ENCODE peak calls at places on chromosomes 4 and X, in seven cellular contexts. C, W, O, B, A, U and N are unnamed samples.

GRCh38 chr4:169334335-169334734 is 63.6 kb upstream of the SH3RF1 start:
- DNase-seq in A (no peak), O (no peak), W (no peak), C (no peak), U (no peak), B (no peak), N (no peak)

GRCh38 chrX:37697169-37697760 is 11.7 kb downstream of the XK start:
- DNase-seq in B (no peak), O (no peak), W (no peak), C (no peak), U (no peak), A (no peak), N (no peak)

GRCh38 chr4:8732092-8732491 is 139.5 kb downstream of the CPZ start:
- DNase-seq in A (no peak), B (no peak), U (no peak), C (no peak), W (no peak), O (no peak), N (no peak)

GRCh38 chr4:184762100-184762499 is 28.2 kb upstream of the CENPU start:
- DNase-seq in B (no peak), C (no peak), A (no peak), U (no peak), W (peak), O (no peak), N (no peak)

GRCh38 chr4:180041576-180041975 is 2201.6 kb upstream of the TENM3 start:
- DNase-seq in O (no peak), A (no peak), W (no peak), U (no peak), B (peak), C (no peak), N (no peak)

GRCh38 chr4:141002323-141002805 is 130.9 kb downstream of the RNF150 start:
- DNase-seq in A (no peak), O (no peak), C (no peak), W (no peak), U (no peak), B (no peak), N (no peak)

GRCh38 chr4:142091085-142091513 is 454.7 kb downstream of the IL15 start:
- DNase-seq in B (no peak), U (no peak), A (no peak), C (no peak), W (no peak), O (no peak), N (no peak)

GRCh38 chr4:76902233-76902890 is 4.4 kb upstream of the SOWAHB start:
- DNase-seq in U (no peak), A (no peak), W (no peak), B (peak), O (no peak), C (no peak), N (peak)

GRCh38 chrX:50903387-50904027 is 7.0 kb upstream of the BMP15 start:
- DNase-seq in O (peak), A (peak), C (peak), B (peak), U (peak), W (no peak), N (no peak)

GRCh38 chr4:25913056-25913850 is 767 bp upstream of the SMIM20 start:
- DNase-seq in U (no peak), A (no peak), W (no peak), B (no peak), O (peak), C (no peak), N (no peak)

GRCh38 chrX:22748093-22748999 is 251.4 kb upstream of the DDX53 start:
- DNase-seq in O (peak), W (no peak), U (peak), C (peak), A (peak), B (peak), N (peak)

GRCh38 chr4:2793920-2794706 is 1.2 kb downstream of the SH3BP2 start:
- DNase-seq in A (no peak), C (no peak), B (peak), W (no peak), U (peak), O (peak), N (peak)

GRCh38 chr4:173171098-173171497 is 2.5 kb downstream of the GALNT7 start:
- DNase-seq in U (peak), A (no peak), W (no peak), B (peak), C (no peak), O (peak), N (peak)

GRCh38 chrX:108000751-108001150 is 18.6 kb upstream of the TEX13B start:
- DNase-seq in U (no peak), B (no peak), A (no peak), O (no peak), C (no peak), W (no peak), N (peak)

GRCh38 chr4:84597450-84597849 is 14.5 kb downstream of the CDS1 start:
- DNase-seq in A (peak), C (no peak), B (no peak), U (peak), W (no peak), O (no peak), N (no peak)

GRCh38 chrX:386239-386767 is 404 bp downstream of the PPP2R3B start:
- DNase-seq in W (no peak), C (no peak), O (no peak), A (no peak), B (no peak), U (peak), N (no peak)

GRCh38 chrX:46179748-46180147 is 365.5 kb downstream of the ZNF674 start:
- DNase-seq in A (peak), C (no peak), W (no peak), U (no peak), O (no peak), B (no peak), N (no peak)

GRCh38 chr4:42359686-42360085 is 37.6 kb upstream of the SHISA3 start:
- DNase-seq in A (no peak), U (no peak), B (no peak), C (no peak), W (no peak), O (no peak), N (no peak)

GRCh38 chr4:102642571-102643298 is 118.0 kb downstream of the MANBA start:
- DNase-seq in B (no peak), U (no peak), W (no peak), O (no peak), A (no peak), C (no peak), N (no peak)

GRCh38 chrX:63350551-63350950 is 581 bp downstream of the SPIN4 start:
- DNase-seq in O (peak), W (peak), U (peak), A (no peak), B (peak), C (no peak), N (peak)
- TF ChIP-seq JUND in O (no peak), W (no peak), U (no peak), A (no peak), B (no peak), C (no peak), N (no peak)

GRCh38 chr4:71187399-71188196 is 151.2 kb upstream of the SLC4A4 start:
- DNase-seq in A (no peak), O (no peak), W (no peak), B (no peak), C (peak), U (no peak), N (no peak)
- TF ChIP-seq JUND in A (no peak), O (no peak), W (no peak), B (no peak), C (no peak), U (no peak), N (no peak)

GRCh38 chrX:135421932-135422809 is at the start of gene SMIM10L2A:
- DNase-seq in O (peak), U (no peak), C (peak), A (no peak), W (no peak), B (no peak), N (no peak)
- TF ChIP-seq JUND in O (no peak), U (no peak), C (no peak), A (no peak), W (no peak), B (no peak), N (no peak)

DNA sequence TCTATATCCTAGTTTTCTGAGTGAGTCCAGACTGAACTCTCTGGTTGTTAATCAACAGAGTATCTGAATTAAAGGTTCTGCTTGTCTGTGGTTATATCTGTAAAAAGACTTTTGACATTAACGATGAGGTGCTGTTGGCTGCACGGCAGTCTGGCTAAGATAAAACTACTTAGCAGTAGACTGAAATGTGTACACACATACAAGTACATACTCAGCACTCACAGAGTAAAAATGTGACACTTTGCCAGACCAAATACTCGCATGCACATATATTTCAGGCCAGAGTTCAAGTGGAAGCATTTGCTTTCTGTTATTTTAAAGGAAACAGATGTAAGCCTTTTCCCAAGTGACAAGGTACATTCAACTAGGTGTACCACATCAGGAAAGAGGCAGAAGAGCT is 80.5 kb downstream of the PRDM5 start:
- DNase-seq in O (peak), U (no peak), C (no peak), B (no peak), A (no peak), W (no peak), N (no peak)
- TF ChIP-seq JUND in O (no peak), U (no peak), C (no peak), B (no peak), A (no peak), W (no peak), N (no peak)

GRCh38 chr4:60726779-60727178 is 473.3 kb upstream of the ADGRL3 start:
- DNase-seq in U (no peak), B (no peak), C (no peak), W (no peak), A (no peak), O (peak), N (peak)

GRCh38 chr4:60729194-60729593 is 470.9 kb upstream of the ADGRL3 start:
- DNase-seq in C (no peak), U (no peak), W (no peak), O (no peak), A (no peak), B (no peak), N (no peak)

GRCh38 chr4:60723796-60724195 is 476.3 kb upstream of the ADGRL3 start:
- DNase-seq in O (no peak), U (no peak), W (no peak), A (no peak), B (no peak), C (no peak), N (no peak)

GRCh38 chr4:60721680-60722079 is 478.4 kb upstream of the ADGRL3 start:
- DNase-seq in O (no peak), W (no peak), C (no peak), U (no peak), B (no peak), A (no peak), N (no peak)

GRCh38 chr4:60724623-60725022 is 475.5 kb upstream of the ADGRL3 start:
- DNase-seq in B (no peak), C (no peak), O (no peak), W (no peak), A (no peak), U (no peak), N (no peak)
- TF ChIP-seq JUND in B (no peak), C (no peak), O (peak), W (no peak), A (no peak), U (no peak), N (no peak)

GRCh38 chr4:57220734-57221133 is 110.5 kb upstream of the IGFBP7 start:
- DNase-seq in B (no peak), W (no peak), A (no peak), C (no peak), U (no peak), O (no peak), N (no peak)

GRCh38 chr4:57211131-57211530 is 100.9 kb upstream of the IGFBP7 start:
- DNase-seq in O (no peak), B (peak), A (no peak), U (peak), W (no peak), C (no peak), N (no peak)

GRCh38 chr4:57219389-57219890 is 109.3 kb upstream of the IGFBP7 start:
- DNase-seq in U (no peak), A (no peak), W (no peak), C (no peak), B (no peak), O (no peak), N (no peak)

GRCh38 chr4:57220172-57220571 is 110.0 kb upstream of the IGFBP7 start:
- DNase-seq in U (no peak), A (no peak), B (no peak), O (no peak), W (no peak), C (no peak), N (no peak)

GRCh38 chr4:57214654-57215411 is 104.6 kb upstream of the IGFBP7 start:
- DNase-seq in A (no peak), C (no peak), U (no peak), W (no peak), B (no peak), O (no peak), N (no peak)
- TF ChIP-seq JUND in A (no peak), C (no peak), U (no peak), W (no peak), B (no peak), O (no peak), N (no peak)

GRCh38 chrX:134004038-134004437 is 18.6 kb upstream of the GPC3 start:
- DNase-seq in W (no peak), B (no peak), A (no peak), U (no peak), C (no peak), O (no peak), N (no peak)

GRCh38 chrX:134010690-134011089 is 25.3 kb upstream of the GPC3 start:
- DNase-seq in W (no peak), O (no peak), C (no peak), U (no peak), B (no peak), A (no peak), N (no peak)

GRCh38 chrX:134002921-134003615 is 17.7 kb upstream of the GPC3 start:
- DNase-seq in O (no peak), W (no peak), U (no peak), C (no peak), B (no peak), A (no peak), N (no peak)

DNA sequence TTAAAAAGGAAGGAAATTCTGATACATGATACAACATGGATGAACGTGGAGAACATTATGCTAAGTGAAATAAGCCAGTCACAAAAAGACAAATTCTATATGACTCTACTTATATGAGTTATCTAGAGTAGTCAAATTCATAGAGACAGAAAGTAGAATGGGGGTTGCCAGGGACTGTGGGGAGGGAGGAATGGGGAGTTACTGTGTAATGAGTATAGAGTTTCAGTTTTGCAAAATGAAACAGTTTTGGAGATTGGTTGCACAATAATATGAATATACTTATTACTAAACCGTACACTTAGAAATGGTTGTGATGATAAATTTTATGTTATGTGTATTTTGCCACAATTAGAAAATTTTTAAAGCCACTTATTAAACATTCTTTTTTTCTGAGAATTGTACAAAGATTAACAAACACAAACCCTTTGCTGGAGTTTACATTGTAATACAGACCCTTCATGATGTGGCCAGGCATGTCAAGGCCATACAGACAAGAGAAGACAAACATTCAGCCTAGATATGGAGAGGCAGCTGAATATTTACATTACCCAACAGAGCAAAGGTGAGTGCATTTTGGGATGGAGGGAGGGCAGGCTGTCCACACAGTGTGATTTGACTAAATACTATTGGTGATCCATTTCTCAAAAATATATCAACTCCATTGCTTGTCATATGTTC is 21.2 kb upstream of the GPC3 start:
- DNase-seq in B (peak), A (no peak), U (no peak), O (no peak), W (no peak), C (no peak), N (no peak)
- TF ChIP-seq JUND in B (no peak), A (no peak), U (no peak), O (no peak), W (no peak), C (no peak), N (no peak)

DNA sequence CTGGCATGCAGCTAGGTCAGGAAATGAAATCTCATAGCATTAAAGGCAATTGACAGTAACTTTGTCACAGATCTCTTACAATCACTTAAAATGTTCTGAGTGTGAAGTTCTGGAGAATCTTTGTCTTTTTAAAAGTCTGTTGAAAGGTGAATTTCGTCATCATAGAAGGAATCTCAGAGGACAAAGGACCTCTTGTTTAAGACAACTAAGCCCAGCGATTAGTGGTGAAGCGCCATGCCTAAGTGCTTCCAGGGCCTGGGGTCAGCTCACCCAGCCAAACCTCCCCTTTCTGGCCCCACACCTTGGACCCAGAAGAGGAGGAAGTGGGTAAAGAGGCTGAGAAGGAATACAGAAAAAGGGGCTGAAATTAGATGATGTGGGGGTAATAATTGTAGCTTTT is 8.5 kb downstream of the FRMD7 start:
- DNase-seq in C (no peak), A (no peak), W (no peak), B (peak), O (no peak), U (no peak), N (no peak)
- TF ChIP-seq JUND in C (no peak), A (no peak), W (no peak), B (no peak), O (no peak), U (no peak), N (no peak)

DNA sequence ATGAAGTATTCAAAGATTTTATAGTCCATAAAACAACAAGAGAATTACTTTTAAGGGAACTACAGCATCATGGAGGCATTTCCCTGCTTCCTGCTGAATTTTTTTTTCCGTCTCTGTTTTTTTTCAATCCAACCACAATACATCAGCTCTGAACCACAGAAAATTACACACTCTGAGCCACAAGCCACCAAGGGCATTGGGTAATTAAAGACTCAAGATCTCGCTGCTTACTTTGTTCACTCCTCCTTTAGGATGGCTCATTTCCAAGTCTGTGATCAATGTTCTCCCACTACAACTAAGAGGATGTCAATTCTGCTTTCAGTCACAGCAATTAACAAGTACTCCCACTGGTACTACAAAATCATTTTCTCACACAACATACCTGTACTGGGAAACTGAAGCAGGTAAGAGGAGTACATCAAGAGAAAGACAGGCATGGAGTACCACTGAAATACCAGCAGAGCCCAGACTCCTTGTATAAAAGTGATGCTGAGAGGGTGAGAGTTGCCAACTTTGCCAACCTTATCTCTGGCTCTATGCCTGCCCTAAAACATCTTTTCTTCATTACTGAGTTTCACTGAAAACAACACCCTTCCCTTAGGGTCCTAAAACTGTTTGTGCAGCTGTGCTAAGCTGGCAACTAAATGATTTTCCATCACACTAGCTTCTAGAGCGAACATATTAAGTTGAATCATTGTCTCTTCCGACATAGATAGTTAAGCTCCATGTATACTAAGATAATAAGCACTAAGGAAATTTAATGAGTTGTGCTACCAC is 105.8 kb upstream of the MAGEB18 start:
- DNase-seq in W (no peak), A (no peak), B (no peak), U (no peak), C (no peak), O (no peak), N (no peak)
- TF ChIP-seq JUND in W (no peak), A (no peak), B (no peak), U (no peak), C (no peak), O (no peak), N (no peak)

GRCh38 chrX:150446995-150447394 is 83.9 kb downstream of the MAMLD1 start:
- DNase-seq in U (no peak), W (no peak), B (no peak), A (no peak), C (no peak), O (no peak), N (no peak)
- TF ChIP-seq JUND in U (no peak), W (no peak), B (no peak), A (no peak), C (no peak), O (no peak), N (no peak)